ENCODE peak calls at places on chromosomes 12 and 14, in five cellular contexts. One of them, this sample, is unnamed.

GRCh38 chr12:104376650-104377506 is 73.3 kb downstream of the EID3 start:
- DNase-seq in H9: no peak
- DNase-seq in mesendoderm: no peak
- DNase-seq in neuronal stem cell: no peak
- DNase-seq in H1: no peak
- DNase-seq in this sample: peak; percentile 28

GRCh38 chr14:20791199-20791996 is 10.3 kb downstream of the RNASE6 start:
- DNase-seq in mesendoderm: no peak
- DNase-seq in H1: no peak
- DNase-seq in neuronal stem cell: no peak
- DNase-seq in H9: no peak
- DNase-seq in this sample: no peak

GRCh38 chr12:15225136-15225535 is 3.9 kb upstream of the RERG start:
- DNase-seq in H1: no peak
- DNase-seq in H9: no peak
- DNase-seq in mesendoderm: no peak
- DNase-seq in neuronal stem cell: no peak
- DNase-seq in this sample: no peak

GRCh38 chr12:3278681-3279414 is 201.7 kb downstream of the TSPAN9 start:
- DNase-seq in neuronal stem cell: no peak
- DNase-seq in mesendoderm: no peak
- DNase-seq in H1: no peak
- DNase-seq in H9: no peak
- DNase-seq in this sample: no peak

GRCh38 chr14:28001002-28001401 is 765.6 kb upstream of the FOXG1 start:
- DNase-seq in mesendoderm: peak; percentile 7
- DNase-seq in neuronal stem cell: no peak
- DNase-seq in H1: no peak
- DNase-seq in H9: peak; percentile 39
- DNase-seq in this sample: no peak

GRCh38 chr14:21852061-21852664 is 178.5 kb upstream of the OR4E1 start:
- DNase-seq in mesendoderm: peak; percentile 66
- DNase-seq in H9: peak; percentile 71
- DNase-seq in neuronal stem cell: peak; percentile 50
- DNase-seq in H1: peak; percentile 88
- DNase-seq in this sample: peak; percentile 20

GRCh38 chr14:38065101-38065762 is 142.5 kb upstream of the SSTR1 start:
- DNase-seq in mesendoderm: peak; percentile 37
- DNase-seq in H1: no peak
- DNase-seq in neuronal stem cell: no peak
- DNase-seq in H9: no peak
- DNase-seq in this sample: no peak

GRCh38 chr12:50934981-50935807 is 17.1 kb upstream of the HIGD1C start:
- DNase-seq in neuronal stem cell: no peak
- DNase-seq in H9: no peak
- DNase-seq in H1: no peak
- DNase-seq in mesendoderm: no peak
- DNase-seq in this sample: peak; percentile 67

GRCh38 chr12:18861287-18861858 is 123.5 kb downstream of the CAPZA3 start:
- DNase-seq in H1: no peak
- DNase-seq in mesendoderm: no peak
- DNase-seq in H9: no peak
- DNase-seq in neuronal stem cell: no peak
- DNase-seq in this sample: peak; percentile 38

GRCh38 chr12:16350682-16351081 is 3.2 kb downstream of the MGST1 start:
- DNase-seq in neuronal stem cell: peak; percentile 32
- DNase-seq in H9: no peak
- DNase-seq in H1: no peak
- DNase-seq in mesendoderm: peak; percentile 14
- DNase-seq in this sample: peak; percentile 97

GRCh38 chr14:79265366-79265765 is 945.9 kb downstream of the DIO2 start:
- DNase-seq in mesendoderm: no peak
- DNase-seq in neuronal stem cell: no peak
- DNase-seq in H1: no peak
- DNase-seq in H9: no peak
- DNase-seq in this sample: peak; percentile 73

GRCh38 chr12:131941116-131941986 is 8.4 kb upstream of the EP400 start:
- DNase-seq in H9: no peak
- DNase-seq in mesendoderm: no peak
- DNase-seq in H1: no peak
- DNase-seq in neuronal stem cell: no peak
- DNase-seq in this sample: no peak

GRCh38 chr12:92702754-92703679 is at the start of gene PLEKHG7:
- DNase-seq in neuronal stem cell: no peak
- DNase-seq in H9: no peak
- DNase-seq in mesendoderm: no peak
- DNase-seq in H1: no peak
- DNase-seq in this sample: no peak

GRCh38 chr14:79256311-79256879 is 954.9 kb downstream of the DIO2 start:
- DNase-seq in H1: no peak
- DNase-seq in neuronal stem cell: no peak
- DNase-seq in H9: no peak
- DNase-seq in mesendoderm: peak; percentile 28
- DNase-seq in this sample: no peak

GRCh38 chr14:70655110-70655826 is 13.6 kb downstream of the TTC9 start:
- DNase-seq in H1: peak; percentile 53
- DNase-seq in mesendoderm: peak; percentile 85
- DNase-seq in H9: peak; percentile 85
- DNase-seq in neuronal stem cell: no peak
- DNase-seq in this sample: no peak

GRCh38 chr12:82835217-82835616 is 148.5 kb downstream of the TMTC2 start:
- DNase-seq in mesendoderm: peak; percentile 54
- DNase-seq in H1: no peak
- DNase-seq in neuronal stem cell: no peak
- DNase-seq in H9: no peak
- DNase-seq in this sample: peak; percentile 29

GRCh38 chr12:9707864-9708808 is 24.8 kb downstream of the CLECL1 start:
- DNase-seq in H9: peak; percentile 73
- DNase-seq in neuronal stem cell: peak; percentile 29
- DNase-seq in H1: peak; percentile 63
- DNase-seq in mesendoderm: peak; percentile 67
- DNase-seq in this sample: peak; percentile 65

GRCh38 chr12:116389990-116390655 is 112.6 kb upstream of the MED13L start:
- DNase-seq in neuronal stem cell: no peak
- DNase-seq in H9: no peak
- DNase-seq in H1: no peak
- DNase-seq in mesendoderm: no peak
- DNase-seq in this sample: peak; percentile 98

GRCh38 chr14:101472518-101472849 is 88.8 kb upstream of the DIO3 start:
- DNase-seq in mesendoderm: no peak
- DNase-seq in H1: no peak
- DNase-seq in H9: no peak
- DNase-seq in neuronal stem cell: no peak
- DNase-seq in this sample: no peak

GRCh38 chr12:73308747-73309146 is 1036.6 kb downstream of the TRHDE start:
- DNase-seq in mesendoderm: no peak
- DNase-seq in H9: no peak
- DNase-seq in H1: no peak
- DNase-seq in neuronal stem cell: no peak
- DNase-seq in this sample: no peak

GRCh38 chr12:23204933-23205778 is 580.2 kb downstream of the ETNK1 start:
- DNase-seq in neuronal stem cell: peak; percentile 50
- DNase-seq in H9: no peak
- DNase-seq in H1: no peak
- DNase-seq in mesendoderm: peak; percentile 69
- DNase-seq in this sample: peak; percentile 67

GRCh38 chr14:96624661-96625435 is 122.7 kb downstream of the PAPOLA start:
- DNase-seq in H1: no peak
- DNase-seq in mesendoderm: no peak
- DNase-seq in H9: peak; percentile 37
- DNase-seq in neuronal stem cell: no peak
- DNase-seq in this sample: no peak

GRCh38 chr12:55974308-55974724 is 438 bp downstream of the RAB5B start:
- DNase-seq in H1: no peak
- DNase-seq in neuronal stem cell: no peak
- DNase-seq in H9: no peak
- DNase-seq in mesendoderm: peak; percentile 88
- DNase-seq in this sample: peak; percentile 45

GRCh38 chr14:20403521-20403920 is 9.8 kb downstream of the TEP1 start:
- DNase-seq in mesendoderm: no peak
- DNase-seq in neuronal stem cell: no peak
- DNase-seq in H9: no peak
- DNase-seq in H1: no peak
- DNase-seq in this sample: no peak

GRCh38 chr14:22039938-22040780 is 366.5 kb upstream of the OR4E1 start:
- DNase-seq in neuronal stem cell: no peak
- DNase-seq in H1: no peak
- DNase-seq in mesendoderm: peak; percentile 8
- DNase-seq in H9: no peak
- DNase-seq in this sample: no peak

GRCh38 chr12:46998811-46999368 is 80.5 kb upstream of the PCED1B start:
- DNase-seq in mesendoderm: no peak
- DNase-seq in H9: no peak
- DNase-seq in neuronal stem cell: no peak
- DNase-seq in H1: no peak
- DNase-seq in this sample: peak; percentile 82

GRCh38 chr12:118052324-118053070 is 8.5 kb downstream of the WSB2 start:
- DNase-seq in H9: peak; percentile 35
- DNase-seq in H1: no peak
- DNase-seq in neuronal stem cell: no peak
- DNase-seq in mesendoderm: peak; percentile 90
- DNase-seq in this sample: peak; percentile 95

GRCh38 chr14:91947196-91948184 is at the start of gene FBLN5:
- DNase-seq in H9: peak; percentile 66
- DNase-seq in H1: peak; percentile 72
- DNase-seq in neuronal stem cell: peak; percentile 26
- DNase-seq in mesendoderm: peak; percentile 73
- DNase-seq in this sample: peak; percentile 88

GRCh38 chr12:121580959-121581680 is at the start of gene KDM2B:
- DNase-seq in mesendoderm: peak; percentile 90
- DNase-seq in H9: peak; percentile 65
- DNase-seq in H1: peak; percentile 59
- DNase-seq in neuronal stem cell: peak; percentile 54
- DNase-seq in this sample: peak; percentile 67

DNA sequence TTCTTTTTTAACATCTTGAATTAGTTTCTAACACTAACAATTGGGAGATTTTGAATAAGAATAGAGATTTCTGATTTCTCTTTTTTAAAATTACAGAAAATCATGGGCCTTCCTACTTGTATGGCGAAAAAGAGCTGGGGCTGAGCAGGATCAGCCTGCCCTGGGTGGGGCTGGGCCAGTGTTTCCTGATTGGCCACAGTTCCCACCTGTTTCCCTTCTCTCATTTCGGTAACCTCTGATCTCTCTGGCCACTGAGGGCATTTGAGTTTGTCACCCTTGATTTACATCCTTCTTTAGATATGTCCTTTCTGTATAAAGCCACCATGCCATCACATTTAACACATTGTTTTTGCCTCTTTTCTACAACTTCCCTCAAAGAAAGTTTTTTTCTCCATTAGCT is 254.2 kb downstream of the ZFP36L1 start:
- DNase-seq in neuronal stem cell: no peak
- DNase-seq in H9: no peak
- DNase-seq in mesendoderm: no peak
- DNase-seq in H1: no peak
- DNase-seq in this sample: no peak
- H3K23ac ChIP-seq in neuronal stem cell: no peak overlapping the region
- H3K23ac ChIP-seq in H9: no peak overlapping the region
- H3K23ac ChIP-seq in mesendoderm: no peak overlapping the region
- H3K23ac ChIP-seq in H1: no peak overlapping the region
- H3K23ac ChIP-seq in this sample: no peak overlapping the region

GRCh38 chr12:96487214-96487613 is 2.2 kb upstream of the CFAP54 start:
- DNase-seq in H1: no peak
- DNase-seq in neuronal stem cell: no peak
- DNase-seq in H9: no peak
- DNase-seq in mesendoderm: no peak
- DNase-seq in this sample: peak; percentile 88
- H3K4me2 ChIP-seq in H1: no peak overlapping the region
- H3K4me2 ChIP-seq in neuronal stem cell: no peak overlapping the region
- H3K4me2 ChIP-seq in H9: no peak overlapping the region
- H3K4me2 ChIP-seq in mesendoderm: no peak overlapping the region
- H3K4me2 ChIP-seq in this sample: no peak overlapping the region

GRCh38 chr12:31961137-31961536 is 1.9 kb downstream of the RESF1 start:
- DNase-seq in neuronal stem cell: no peak
- DNase-seq in H9: no peak
- DNase-seq in H1: no peak
- DNase-seq in mesendoderm: no peak
- DNase-seq in this sample: no peak
- H3K23ac ChIP-seq in neuronal stem cell: no peak overlapping the region
- H3K23ac ChIP-seq in H9: no peak overlapping the region
- H3K23ac ChIP-seq in H1: no peak overlapping the region
- H3K23ac ChIP-seq in mesendoderm: no peak overlapping the region
- H3K23ac ChIP-seq in this sample: peak overlapping the region; percentile 62

DNA sequence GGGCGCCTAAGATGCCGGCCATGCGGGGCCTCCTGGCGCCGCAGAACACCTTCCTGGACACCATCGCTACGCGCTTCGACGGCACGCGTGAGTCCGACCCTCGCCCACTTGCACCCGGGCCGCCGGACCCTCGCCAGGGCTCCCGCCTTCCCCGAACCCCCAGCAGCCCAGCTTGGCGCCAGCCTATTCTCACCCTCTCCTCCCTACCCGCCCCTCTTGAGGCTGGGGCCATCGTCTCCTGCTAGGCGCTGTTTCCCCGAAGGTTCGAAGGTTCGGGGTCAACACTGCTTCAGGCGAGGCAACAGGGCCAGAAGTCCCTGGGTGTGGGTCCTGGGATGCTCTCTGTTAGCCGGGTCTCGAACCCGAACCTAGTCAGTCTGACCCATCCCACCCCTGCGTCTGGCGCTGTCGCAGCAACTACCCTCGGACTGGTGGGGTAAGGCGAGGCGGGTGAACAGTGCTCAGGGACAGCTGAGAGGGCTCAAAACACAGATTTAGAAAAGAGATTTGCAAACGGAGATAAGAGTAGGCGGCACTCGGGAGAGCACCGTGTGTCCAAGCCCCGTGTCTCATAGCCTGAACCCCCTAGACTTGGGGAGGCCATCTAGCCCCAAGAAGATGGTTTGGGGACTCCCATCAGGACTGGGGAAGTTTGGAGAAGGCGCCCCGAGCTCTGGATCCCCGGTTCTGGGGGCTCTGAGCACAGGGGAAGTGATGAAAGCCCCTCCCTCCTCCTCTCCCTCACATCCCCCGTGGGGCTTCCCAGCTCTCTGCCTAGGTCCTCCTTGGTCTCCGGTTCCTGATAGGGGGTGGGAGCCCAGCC is 787 bp downstream of the KCNH3 start:
- DNase-seq in mesendoderm: no peak
- DNase-seq in neuronal stem cell: no peak
- DNase-seq in H1: no peak
- DNase-seq in H9: peak; percentile 31
- DNase-seq in this sample: no peak
- H3K4me2 ChIP-seq in mesendoderm: no peak overlapping the region
- H3K4me2 ChIP-seq in neuronal stem cell: peak overlapping the region; percentile 30
- H3K4me2 ChIP-seq in H1: peak overlapping the region; percentile 38
- H3K4me2 ChIP-seq in H9: no peak overlapping the region
- H3K4me2 ChIP-seq in this sample: no peak overlapping the region